ENCODE peak calls at places on chromosomes 7 and 10, in seven cellular contexts. One of them, this sample, is unnamed.

GRCh38 chr7:51129527-51130472 is 186.8 kb downstream of the COBL start:
- DNase-seq in kidney epithelial cell: no peak
- DNase-seq in naive thymus-derived CD4-positive, alpha-beta T cell: no peak
- DNase-seq in HAP-1: no peak
- DNase-seq in skeletal muscle cell: no peak
- DNase-seq in tibial artery: no peak
- DNase-seq in CD4-positive, CD25-positive, alpha-beta regulatory T cell: no peak
- DNase-seq in this sample: no peak

GRCh38 chr10:59073456-59074053 is 102.9 kb upstream of the PHYHIPL start:
- DNase-seq in HAP-1: no peak
- DNase-seq in skeletal muscle cell: no peak
- DNase-seq in naive thymus-derived CD4-positive, alpha-beta T cell: no peak
- DNase-seq in tibial artery: no peak
- DNase-seq in CD4-positive, CD25-positive, alpha-beta regulatory T cell: no peak
- DNase-seq in kidney epithelial cell: no peak
- DNase-seq in this sample: peak

GRCh38 chr7:142461437-142461836 is 203.6 kb upstream of the PRSS58 start:
- DNase-seq in kidney epithelial cell: no peak
- DNase-seq in naive thymus-derived CD4-positive, alpha-beta T cell: no peak
- DNase-seq in tibial artery: no peak
- DNase-seq in HAP-1: no peak
- DNase-seq in CD4-positive, CD25-positive, alpha-beta regulatory T cell: no peak
- DNase-seq in skeletal muscle cell: peak
- DNase-seq in this sample: no peak

GRCh38 chr10:103845983-103846382 is 9.4 kb downstream of the SH3PXD2A start:
- DNase-seq in skeletal muscle cell: no peak
- DNase-seq in HAP-1: no peak
- DNase-seq in tibial artery: no peak
- DNase-seq in CD4-positive, CD25-positive, alpha-beta regulatory T cell: peak
- DNase-seq in kidney epithelial cell: no peak
- DNase-seq in naive thymus-derived CD4-positive, alpha-beta T cell: peak
- DNase-seq in this sample: no peak

GRCh38 chr10:126063353-126063791 is 167.0 kb downstream of the FANK1 start:
- DNase-seq in tibial artery: no peak
- DNase-seq in kidney epithelial cell: peak
- DNase-seq in naive thymus-derived CD4-positive, alpha-beta T cell: no peak
- DNase-seq in skeletal muscle cell: peak
- DNase-seq in HAP-1: no peak
- DNase-seq in CD4-positive, CD25-positive, alpha-beta regulatory T cell: no peak
- DNase-seq in this sample: no peak

GRCh38 chr10:94963901-94964300 is 25.4 kb downstream of the CYP2C9 start:
- DNase-seq in naive thymus-derived CD4-positive, alpha-beta T cell: no peak
- DNase-seq in tibial artery: no peak
- DNase-seq in kidney epithelial cell: peak
- DNase-seq in CD4-positive, CD25-positive, alpha-beta regulatory T cell: no peak
- DNase-seq in HAP-1: peak
- DNase-seq in skeletal muscle cell: peak
- DNase-seq in this sample: peak

GRCh38 chr10:104406715-104407517 is 53.3 kb downstream of the CFAP58 start:
- DNase-seq in CD4-positive, CD25-positive, alpha-beta regulatory T cell: no peak
- DNase-seq in tibial artery: no peak
- DNase-seq in HAP-1: no peak
- DNase-seq in naive thymus-derived CD4-positive, alpha-beta T cell: no peak
- DNase-seq in skeletal muscle cell: peak
- DNase-seq in kidney epithelial cell: peak
- DNase-seq in this sample: no peak

GRCh38 chr7:12249706-12250105 is 38.6 kb downstream of the TMEM106B start:
- DNase-seq in naive thymus-derived CD4-positive, alpha-beta T cell: no peak
- DNase-seq in skeletal muscle cell: no peak
- DNase-seq in HAP-1: no peak
- DNase-seq in tibial artery: no peak
- DNase-seq in CD4-positive, CD25-positive, alpha-beta regulatory T cell: no peak
- DNase-seq in kidney epithelial cell: no peak
- DNase-seq in this sample: no peak

GRCh38 chr7:153576096-153576495 is 476.1 kb upstream of the DPP6 start:
- DNase-seq in tibial artery: no peak
- DNase-seq in naive thymus-derived CD4-positive, alpha-beta T cell: no peak
- DNase-seq in kidney epithelial cell: no peak
- DNase-seq in skeletal muscle cell: no peak
- DNase-seq in HAP-1: no peak
- DNase-seq in CD4-positive, CD25-positive, alpha-beta regulatory T cell: no peak
- DNase-seq in this sample: no peak

GRCh38 chr7:988426-988911 is 5.5 kb downstream of the CYP2W1 start:
- DNase-seq in CD4-positive, CD25-positive, alpha-beta regulatory T cell: no peak
- DNase-seq in kidney epithelial cell: no peak
- DNase-seq in HAP-1: no peak
- DNase-seq in naive thymus-derived CD4-positive, alpha-beta T cell: no peak
- DNase-seq in tibial artery: no peak
- DNase-seq in skeletal muscle cell: no peak
- DNase-seq in this sample: no peak

GRCh38 chr7:104584620-104585019 is 256.2 kb downstream of the LHFPL3 start:
- DNase-seq in naive thymus-derived CD4-positive, alpha-beta T cell: no peak
- DNase-seq in HAP-1: no peak
- DNase-seq in tibial artery: no peak
- DNase-seq in CD4-positive, CD25-positive, alpha-beta regulatory T cell: no peak
- DNase-seq in skeletal muscle cell: no peak
- DNase-seq in kidney epithelial cell: no peak
- DNase-seq in this sample: no peak

GRCh38 chr10:11933837-11934236 is 108.8 kb downstream of the UPF2 start:
- DNase-seq in CD4-positive, CD25-positive, alpha-beta regulatory T cell: no peak
- DNase-seq in naive thymus-derived CD4-positive, alpha-beta T cell: no peak
- DNase-seq in tibial artery: no peak
- DNase-seq in kidney epithelial cell: no peak
- DNase-seq in skeletal muscle cell: no peak
- DNase-seq in HAP-1: no peak
- DNase-seq in this sample: no peak

GRCh38 chr7:490461-491291 is 29.0 kb downstream of the PDGFA start:
- DNase-seq in HAP-1: no peak
- DNase-seq in tibial artery: peak
- DNase-seq in skeletal muscle cell: peak
- DNase-seq in naive thymus-derived CD4-positive, alpha-beta T cell: no peak
- DNase-seq in CD4-positive, CD25-positive, alpha-beta regulatory T cell: no peak
- DNase-seq in kidney epithelial cell: no peak
- DNase-seq in this sample: no peak

GRCh38 chr10:44391981-44392380 is 7.1 kb upstream of the CXCL12 start:
- DNase-seq in naive thymus-derived CD4-positive, alpha-beta T cell: no peak
- DNase-seq in skeletal muscle cell: no peak
- DNase-seq in CD4-positive, CD25-positive, alpha-beta regulatory T cell: no peak
- DNase-seq in kidney epithelial cell: no peak
- DNase-seq in HAP-1: no peak
- DNase-seq in tibial artery: no peak
- DNase-seq in this sample: no peak

GRCh38 chr10:89032141-89032814 is 41.7 kb downstream of the FAS start:
- DNase-seq in kidney epithelial cell: peak
- DNase-seq in CD4-positive, CD25-positive, alpha-beta regulatory T cell: no peak
- DNase-seq in skeletal muscle cell: peak
- DNase-seq in naive thymus-derived CD4-positive, alpha-beta T cell: no peak
- DNase-seq in HAP-1: peak
- DNase-seq in tibial artery: no peak
- DNase-seq in this sample: no peak

GRCh38 chr10:132496360-132497082 is 41.1 kb upstream of the INPP5A start:
- DNase-seq in CD4-positive, CD25-positive, alpha-beta regulatory T cell: no peak
- DNase-seq in skeletal muscle cell: no peak
- DNase-seq in kidney epithelial cell: no peak
- DNase-seq in naive thymus-derived CD4-positive, alpha-beta T cell: no peak
- DNase-seq in tibial artery: peak
- DNase-seq in HAP-1: no peak
- DNase-seq in this sample: no peak

GRCh38 chr7:12518920-12519681 is 51.4 kb upstream of the SCIN start:
- DNase-seq in naive thymus-derived CD4-positive, alpha-beta T cell: no peak
- DNase-seq in CD4-positive, CD25-positive, alpha-beta regulatory T cell: no peak
- DNase-seq in tibial artery: no peak
- DNase-seq in kidney epithelial cell: no peak
- DNase-seq in HAP-1: peak
- DNase-seq in skeletal muscle cell: no peak
- DNase-seq in this sample: peak

GRCh38 chr10:95356190-95356955 is 65.6 kb upstream of the PDLIM1 start:
- DNase-seq in tibial artery: no peak
- DNase-seq in HAP-1: no peak
- DNase-seq in CD4-positive, CD25-positive, alpha-beta regulatory T cell: no peak
- DNase-seq in kidney epithelial cell: no peak
- DNase-seq in skeletal muscle cell: no peak
- DNase-seq in naive thymus-derived CD4-positive, alpha-beta T cell: no peak
- DNase-seq in this sample: no peak

GRCh38 chr10:5940807-5941218 is 36.5 kb downstream of the IL15RA start:
- DNase-seq in tibial artery: no peak
- DNase-seq in skeletal muscle cell: no peak
- DNase-seq in kidney epithelial cell: no peak
- DNase-seq in HAP-1: no peak
- DNase-seq in CD4-positive, CD25-positive, alpha-beta regulatory T cell: no peak
- DNase-seq in naive thymus-derived CD4-positive, alpha-beta T cell: no peak
- DNase-seq in this sample: no peak

GRCh38 chr7:45390180-45390579 is 184.0 kb upstream of the ADCY1 start:
- DNase-seq in tibial artery: no peak
- DNase-seq in skeletal muscle cell: no peak
- DNase-seq in HAP-1: no peak
- DNase-seq in kidney epithelial cell: no peak
- DNase-seq in naive thymus-derived CD4-positive, alpha-beta T cell: no peak
- DNase-seq in CD4-positive, CD25-positive, alpha-beta regulatory T cell: no peak
- DNase-seq in this sample: no peak

GRCh38 chr10:72365106-72365505 is 10.4 kb upstream of the DNAJB12 start:
- DNase-seq in kidney epithelial cell: no peak
- DNase-seq in naive thymus-derived CD4-positive, alpha-beta T cell: no peak
- DNase-seq in tibial artery: no peak
- DNase-seq in CD4-positive, CD25-positive, alpha-beta regulatory T cell: no peak
- DNase-seq in skeletal muscle cell: no peak
- DNase-seq in HAP-1: no peak
- DNase-seq in this sample: no peak

GRCh38 chr7:13181221-13181620 is 493.8 kb downstream of the ARL4A start:
- DNase-seq in skeletal muscle cell: no peak
- DNase-seq in tibial artery: no peak
- DNase-seq in naive thymus-derived CD4-positive, alpha-beta T cell: no peak
- DNase-seq in CD4-positive, CD25-positive, alpha-beta regulatory T cell: no peak
- DNase-seq in HAP-1: no peak
- DNase-seq in kidney epithelial cell: peak
- DNase-seq in this sample: no peak

GRCh38 chr7:151038951-151039849 is 9.1 kb upstream of the ASIC3 start:
- DNase-seq in HAP-1: peak
- DNase-seq in tibial artery: peak
- DNase-seq in kidney epithelial cell: peak
- DNase-seq in CD4-positive, CD25-positive, alpha-beta regulatory T cell: no peak
- DNase-seq in naive thymus-derived CD4-positive, alpha-beta T cell: no peak
- DNase-seq in skeletal muscle cell: peak
- DNase-seq in this sample: peak

GRCh38 chr7:2633538-2634264 is 1.9 kb downstream of the TTYH3 start:
- DNase-seq in naive thymus-derived CD4-positive, alpha-beta T cell: no peak
- DNase-seq in CD4-positive, CD25-positive, alpha-beta regulatory T cell: no peak
- DNase-seq in HAP-1: peak
- DNase-seq in tibial artery: peak
- DNase-seq in kidney epithelial cell: no peak
- DNase-seq in skeletal muscle cell: peak
- DNase-seq in this sample: no peak

GRCh38 chr7:149735181-149735602 is 38.2 kb downstream of the ZNF467 start:
- DNase-seq in HAP-1: no peak
- DNase-seq in kidney epithelial cell: no peak
- DNase-seq in tibial artery: peak
- DNase-seq in skeletal muscle cell: no peak
- DNase-seq in CD4-positive, CD25-positive, alpha-beta regulatory T cell: no peak
- DNase-seq in naive thymus-derived CD4-positive, alpha-beta T cell: no peak
- DNase-seq in this sample: no peak

GRCh38 chr10:127195571-127196226 is 692 bp downstream of the INSYN2A start:
- DNase-seq in kidney epithelial cell: no peak
- DNase-seq in tibial artery: no peak
- DNase-seq in HAP-1: no peak
- DNase-seq in CD4-positive, CD25-positive, alpha-beta regulatory T cell: no peak
- DNase-seq in skeletal muscle cell: no peak
- DNase-seq in naive thymus-derived CD4-positive, alpha-beta T cell: no peak
- DNase-seq in this sample: no peak
- H3K4me3 ChIP-seq in kidney epithelial cell: peak
- H3K4me3 ChIP-seq in tibial artery: peak
- H3K4me3 ChIP-seq in HAP-1: no peak
- H3K4me3 ChIP-seq in CD4-positive, CD25-positive, alpha-beta regulatory T cell: no peak
- H3K4me3 ChIP-seq in skeletal muscle cell: peak
- H3K4me3 ChIP-seq in naive thymus-derived CD4-positive, alpha-beta T cell: no peak
- H3K4me3 ChIP-seq in this sample: no peak

GRCh38 chr7:28071570-28071969 is 109.0 kb downstream of the JAZF1 start:
- DNase-seq in naive thymus-derived CD4-positive, alpha-beta T cell: no peak
- DNase-seq in kidney epithelial cell: no peak
- DNase-seq in tibial artery: no peak
- DNase-seq in CD4-positive, CD25-positive, alpha-beta regulatory T cell: no peak
- DNase-seq in HAP-1: no peak
- DNase-seq in skeletal muscle cell: no peak
- DNase-seq in this sample: no peak
- H3K4me3 ChIP-seq in naive thymus-derived CD4-positive, alpha-beta T cell: no peak
- H3K4me3 ChIP-seq in kidney epithelial cell: no peak
- H3K4me3 ChIP-seq in tibial artery: no peak
- H3K4me3 ChIP-seq in CD4-positive, CD25-positive, alpha-beta regulatory T cell: no peak
- H3K4me3 ChIP-seq in HAP-1: no peak
- H3K4me3 ChIP-seq in skeletal muscle cell: peak
- H3K4me3 ChIP-seq in this sample: no peak

GRCh38 chr10:49610015-49610734 is at the start of gene SLC18A3:
- DNase-seq in kidney epithelial cell: no peak
- DNase-seq in naive thymus-derived CD4-positive, alpha-beta T cell: no peak
- DNase-seq in skeletal muscle cell: no peak
- DNase-seq in HAP-1: no peak
- DNase-seq in CD4-positive, CD25-positive, alpha-beta regulatory T cell: no peak
- DNase-seq in tibial artery: no peak
- DNase-seq in this sample: peak

GRCh38 chr10:49608925-49609282 is 1.2 kb upstream of the SLC18A3 start:
- DNase-seq in kidney epithelial cell: no peak
- DNase-seq in HAP-1: no peak
- DNase-seq in tibial artery: peak
- DNase-seq in naive thymus-derived CD4-positive, alpha-beta T cell: no peak
- DNase-seq in skeletal muscle cell: no peak
- DNase-seq in CD4-positive, CD25-positive, alpha-beta regulatory T cell: no peak
- DNase-seq in this sample: peak

GRCh38 chr10:49608166-49608758 is 1.8 kb upstream of the SLC18A3 start:
- DNase-seq in tibial artery: peak
- DNase-seq in naive thymus-derived CD4-positive, alpha-beta T cell: no peak
- DNase-seq in CD4-positive, CD25-positive, alpha-beta regulatory T cell: no peak
- DNase-seq in HAP-1: no peak
- DNase-seq in kidney epithelial cell: no peak
- DNase-seq in skeletal muscle cell: no peak
- DNase-seq in this sample: peak

GRCh38 chr10:49610735-49611165 is 640 bp downstream of the SLC18A3 start:
- DNase-seq in naive thymus-derived CD4-positive, alpha-beta T cell: no peak
- DNase-seq in kidney epithelial cell: no peak
- DNase-seq in tibial artery: peak
- DNase-seq in CD4-positive, CD25-positive, alpha-beta regulatory T cell: no peak
- DNase-seq in HAP-1: no peak
- DNase-seq in skeletal muscle cell: no peak
- DNase-seq in this sample: peak

GRCh38 chr10:49609283-49610014 is 661 bp upstream of the SLC18A3 start:
- DNase-seq in CD4-positive, CD25-positive, alpha-beta regulatory T cell: no peak
- DNase-seq in kidney epithelial cell: no peak
- DNase-seq in naive thymus-derived CD4-positive, alpha-beta T cell: no peak
- DNase-seq in HAP-1: no peak
- DNase-seq in tibial artery: peak
- DNase-seq in skeletal muscle cell: no peak
- DNase-seq in this sample: peak
- H3K4me3 ChIP-seq in CD4-positive, CD25-positive, alpha-beta regulatory T cell: no peak
- H3K4me3 ChIP-seq in kidney epithelial cell: no peak
- H3K4me3 ChIP-seq in naive thymus-derived CD4-positive, alpha-beta T cell: no peak
- H3K4me3 ChIP-seq in HAP-1: no peak
- H3K4me3 ChIP-seq in tibial artery: no peak
- H3K4me3 ChIP-seq in skeletal muscle cell: no peak
- H3K4me3 ChIP-seq in this sample: no peak

GRCh38 chr7:15750741-15751140 is 64.3 kb upstream of the MEOX2 start:
- DNase-seq in naive thymus-derived CD4-positive, alpha-beta T cell: no peak
- DNase-seq in tibial artery: no peak
- DNase-seq in HAP-1: no peak
- DNase-seq in skeletal muscle cell: peak
- DNase-seq in kidney epithelial cell: no peak
- DNase-seq in CD4-positive, CD25-positive, alpha-beta regulatory T cell: no peak
- DNase-seq in this sample: no peak
- H3K4me3 ChIP-seq in naive thymus-derived CD4-positive, alpha-beta T cell: no peak
- H3K4me3 ChIP-seq in tibial artery: no peak
- H3K4me3 ChIP-seq in HAP-1: no peak
- H3K4me3 ChIP-seq in skeletal muscle cell: no peak
- H3K4me3 ChIP-seq in kidney epithelial cell: no peak
- H3K4me3 ChIP-seq in CD4-positive, CD25-positive, alpha-beta regulatory T cell: no peak
- H3K4me3 ChIP-seq in this sample: no peak

GRCh38 chr10:60828489-60828852 is 50.2 kb downstream of the CDK1 start:
- DNase-seq in kidney epithelial cell: no peak
- DNase-seq in skeletal muscle cell: no peak
- DNase-seq in tibial artery: no peak
- DNase-seq in CD4-positive, CD25-positive, alpha-beta regulatory T cell: no peak
- DNase-seq in HAP-1: no peak
- DNase-seq in naive thymus-derived CD4-positive, alpha-beta T cell: no peak
- DNase-seq in this sample: no peak
- H3K4me3 ChIP-seq in kidney epithelial cell: no peak
- H3K4me3 ChIP-seq in skeletal muscle cell: no peak
- H3K4me3 ChIP-seq in tibial artery: no peak
- H3K4me3 ChIP-seq in CD4-positive, CD25-positive, alpha-beta regulatory T cell: no peak
- H3K4me3 ChIP-seq in HAP-1: no peak
- H3K4me3 ChIP-seq in naive thymus-derived CD4-positive, alpha-beta T cell: no peak
- H3K4me3 ChIP-seq in this sample: no peak